ENCODE peak calls at places on chromosomes 4 and X, in five cellular contexts. One of them, this sample, is unnamed.

GRCh38 chrX:153885208-153885787 is 675 bp downstream of the L1CAM start:
- DNase-seq in NCI-H1105: peak
- DNase-seq in activated CD4-positive, CD25-positive, alpha-beta regulatory T cell treated with anti-CD3 and anti-CD28 coated beads, Interleukin-2, amount 50 U/mL, for 72 hours: no peak
- DNase-seq in effector memory CD4-positive, alpha-beta T cell: no peak
- DNase-seq in AG04449: no peak
- DNase-seq in this sample: no peak

GRCh38 chrX:13428055-13428786 is 108.4 kb upstream of the ATXN3L start:
- DNase-seq in effector memory CD4-positive, alpha-beta T cell: no peak
- DNase-seq in AG04449: peak
- DNase-seq in NCI-H1105: no peak
- DNase-seq in activated CD4-positive, CD25-positive, alpha-beta regulatory T cell treated with anti-CD3 and anti-CD28 coated beads, Interleukin-2, amount 50 U/mL, for 72 hours: no peak
- DNase-seq in this sample: no peak

GRCh38 chr4:10664408-10664807 is 20.2 kb downstream of the CLNK start:
- DNase-seq in AG04449: peak
- DNase-seq in effector memory CD4-positive, alpha-beta T cell: no peak
- DNase-seq in activated CD4-positive, CD25-positive, alpha-beta regulatory T cell treated with anti-CD3 and anti-CD28 coated beads, Interleukin-2, amount 50 U/mL, for 72 hours: no peak
- DNase-seq in NCI-H1105: no peak
- DNase-seq in this sample: no peak

GRCh38 chr4:16125571-16126445 is 42.0 kb upstream of the PROM1 start:
- DNase-seq in effector memory CD4-positive, alpha-beta T cell: no peak
- DNase-seq in activated CD4-positive, CD25-positive, alpha-beta regulatory T cell treated with anti-CD3 and anti-CD28 coated beads, Interleukin-2, amount 50 U/mL, for 72 hours: no peak
- DNase-seq in NCI-H1105: no peak
- DNase-seq in AG04449: peak
- DNase-seq in this sample: no peak

GRCh38 chr4:124464836-124465235 is 247.7 kb downstream of the ANKRD50 start:
- DNase-seq in AG04449: no peak
- DNase-seq in activated CD4-positive, CD25-positive, alpha-beta regulatory T cell treated with anti-CD3 and anti-CD28 coated beads, Interleukin-2, amount 50 U/mL, for 72 hours: no peak
- DNase-seq in effector memory CD4-positive, alpha-beta T cell: no peak
- DNase-seq in NCI-H1105: no peak
- DNase-seq in this sample: no peak

GRCh38 chr4:168797176-168797575 is 212.9 kb downstream of the CBR4 start:
- DNase-seq in NCI-H1105: no peak
- DNase-seq in activated CD4-positive, CD25-positive, alpha-beta regulatory T cell treated with anti-CD3 and anti-CD28 coated beads, Interleukin-2, amount 50 U/mL, for 72 hours: no peak
- DNase-seq in AG04449: no peak
- DNase-seq in effector memory CD4-positive, alpha-beta T cell: no peak
- DNase-seq in this sample: no peak

GRCh38 chrX:49856819-49857218 is 22.5 kb upstream of the USP27X start:
- DNase-seq in NCI-H1105: no peak
- DNase-seq in AG04449: no peak
- DNase-seq in activated CD4-positive, CD25-positive, alpha-beta regulatory T cell treated with anti-CD3 and anti-CD28 coated beads, Interleukin-2, amount 50 U/mL, for 72 hours: no peak
- DNase-seq in effector memory CD4-positive, alpha-beta T cell: no peak
- DNase-seq in this sample: no peak

GRCh38 chr4:10013722-10014121 is 7.6 kb downstream of the SLC2A9 start:
- DNase-seq in activated CD4-positive, CD25-positive, alpha-beta regulatory T cell treated with anti-CD3 and anti-CD28 coated beads, Interleukin-2, amount 50 U/mL, for 72 hours: peak
- DNase-seq in AG04449: no peak
- DNase-seq in NCI-H1105: peak
- DNase-seq in effector memory CD4-positive, alpha-beta T cell: no peak
- DNase-seq in this sample: peak

GRCh38 chr4:6275898-6276563 is 6.4 kb downstream of the WFS1 start:
- DNase-seq in NCI-H1105: no peak
- DNase-seq in activated CD4-positive, CD25-positive, alpha-beta regulatory T cell treated with anti-CD3 and anti-CD28 coated beads, Interleukin-2, amount 50 U/mL, for 72 hours: no peak
- DNase-seq in effector memory CD4-positive, alpha-beta T cell: no peak
- DNase-seq in AG04449: no peak
- DNase-seq in this sample: no peak

GRCh38 chrX:110851780-110852179 is 56.2 kb upstream of the CHRDL1 start:
- DNase-seq in effector memory CD4-positive, alpha-beta T cell: no peak
- DNase-seq in activated CD4-positive, CD25-positive, alpha-beta regulatory T cell treated with anti-CD3 and anti-CD28 coated beads, Interleukin-2, amount 50 U/mL, for 72 hours: no peak
- DNase-seq in AG04449: no peak
- DNase-seq in NCI-H1105: no peak
- DNase-seq in this sample: no peak

GRCh38 chr4:101356928-101357327 is 9.6 kb upstream of the PPP3CA start:
- DNase-seq in effector memory CD4-positive, alpha-beta T cell: no peak
- DNase-seq in NCI-H1105: no peak
- DNase-seq in AG04449: peak
- DNase-seq in activated CD4-positive, CD25-positive, alpha-beta regulatory T cell treated with anti-CD3 and anti-CD28 coated beads, Interleukin-2, amount 50 U/mL, for 72 hours: no peak
- DNase-seq in this sample: no peak

GRCh38 chr4:100938698-100939097 is 408.6 kb downstream of the PPP3CA start:
- DNase-seq in activated CD4-positive, CD25-positive, alpha-beta regulatory T cell treated with anti-CD3 and anti-CD28 coated beads, Interleukin-2, amount 50 U/mL, for 72 hours: no peak
- DNase-seq in AG04449: no peak
- DNase-seq in effector memory CD4-positive, alpha-beta T cell: no peak
- DNase-seq in NCI-H1105: no peak
- DNase-seq in this sample: no peak

GRCh38 chr4:73901031-73901430 is 31.8 kb downstream of the CXCL1 start:
- DNase-seq in NCI-H1105: no peak
- DNase-seq in effector memory CD4-positive, alpha-beta T cell: no peak
- DNase-seq in AG04449: no peak
- DNase-seq in activated CD4-positive, CD25-positive, alpha-beta regulatory T cell treated with anti-CD3 and anti-CD28 coated beads, Interleukin-2, amount 50 U/mL, for 72 hours: no peak
- DNase-seq in this sample: no peak

GRCh38 chr4:138875886-138876608 is 139.5 kb upstream of the NOCT start:
- DNase-seq in activated CD4-positive, CD25-positive, alpha-beta regulatory T cell treated with anti-CD3 and anti-CD28 coated beads, Interleukin-2, amount 50 U/mL, for 72 hours: no peak
- DNase-seq in AG04449: peak
- DNase-seq in NCI-H1105: no peak
- DNase-seq in effector memory CD4-positive, alpha-beta T cell: no peak
- DNase-seq in this sample: no peak

GRCh38 chr4:8515316-8516060 is 64.7 kb upstream of the GPR78 start:
- DNase-seq in activated CD4-positive, CD25-positive, alpha-beta regulatory T cell treated with anti-CD3 and anti-CD28 coated beads, Interleukin-2, amount 50 U/mL, for 72 hours: no peak
- DNase-seq in effector memory CD4-positive, alpha-beta T cell: no peak
- DNase-seq in NCI-H1105: no peak
- DNase-seq in AG04449: no peak
- DNase-seq in this sample: no peak